ENCODE peak calls at places on chromosomes 12 and 14, in four cellular contexts. O, I, G and Q are unnamed samples.

GRCh38 chr12:6469609-6470374 is 685 bp downstream of the VAMP1 start:
- DNase-seq in O (no peak), I (peak), G (no peak), Q (no peak)

GRCh38 chr12:129903956-129904769 is at the start of gene TMEM132D:
- DNase-seq in G (no peak), I (no peak), O (no peak), Q (no peak)

GRCh38 chr12:108828774-108829173 is 28.6 kb downstream of the SSH1 start:
- DNase-seq in O (no peak), I (no peak), G (no peak), Q (no peak)

GRCh38 chr14:98290596-98290995 is 981.4 kb downstream of the BCL11B start:
- DNase-seq in O (no peak), I (no peak), G (no peak), Q (no peak)

GRCh38 chr14:91167380-91167770 is 53.5 kb downstream of the DGLUCY start:
- DNase-seq in I (no peak), G (no peak), O (no peak), Q (no peak)

GRCh38 chr14:99653618-99654017 is 8.7 kb downstream of the HHIPL1 start:
- DNase-seq in G (no peak), I (no peak), O (no peak), Q (no peak)

GRCh38 chr12:58066296-58066695 is 124.9 kb downstream of the ATP23 start:
- DNase-seq in I (no peak), O (no peak), G (no peak), Q (no peak)

GRCh38 chr12:115313929-115314328 is 630.0 kb upstream of the TBX3 start:
- DNase-seq in O (no peak), I (no peak), G (no peak), Q (no peak)

GRCh38 chr14:48563465-48563864 is 888.1 kb upstream of the MDGA2 start:
- DNase-seq in I (no peak), O (no peak), G (no peak), Q (no peak)

GRCh38 chr14:55448146-55448614 is 7.8 kb upstream of the TBPL2 start:
- DNase-seq in G (no peak), O (peak), I (peak), Q (no peak)

GRCh38 chr12:79455314-79455713 is 235.4 kb downstream of the PAWR start:
- DNase-seq in O (peak), I (no peak), G (no peak), Q (no peak)

GRCh38 chr12:53954694-53955035 is at the start of gene HOXC12:
- DNase-seq in I (no peak), G (no peak), O (no peak), Q (no peak)

GRCh38 chr14:96056509-96057422 is 17.6 kb downstream of the C14orf132 start:
- DNase-seq in O (no peak), I (no peak), G (no peak), Q (no peak)

GRCh38 chr12:79454338-79454777 is 236.4 kb downstream of the PAWR start:
- DNase-seq in I (no peak), O (peak), G (no peak), Q (no peak)

GRCh38 chr14:68231832-68232642 is 412.5 kb downstream of the RAD51B start:
- DNase-seq in G (no peak), I (no peak), O (no peak), Q (no peak)
- H3K27ac ChIP-seq in G (no peak), I (peak), O (peak), Q (no peak)

GRCh38 chr14:58082491-58083098 is 69.4 kb downstream of the ARMH4 start:
- DNase-seq in G (no peak), O (no peak), I (peak), Q (no peak)
- H3K27ac ChIP-seq in G (no peak), O (peak), I (peak), Q (no peak)

GRCh38 chr14:105091335-105092123 is 26.3 kb upstream of the GPR132 start:
- DNase-seq in I (peak), O (peak), G (no peak), Q (no peak)

GRCh38 chr14:105093426-105094192 is 28.4 kb upstream of the GPR132 start:
- DNase-seq in O (peak), I (peak), G (peak), Q (peak)

GRCh38 chr14:105094193-105094907 is 29.1 kb upstream of the GPR132 start:
- DNase-seq in O (peak), I (peak), G (no peak), Q (no peak)

GRCh38 chr14:105092124-105092911 is 27.1 kb upstream of the GPR132 start:
- DNase-seq in I (peak), O (peak), G (no peak), Q (no peak)

DNA sequence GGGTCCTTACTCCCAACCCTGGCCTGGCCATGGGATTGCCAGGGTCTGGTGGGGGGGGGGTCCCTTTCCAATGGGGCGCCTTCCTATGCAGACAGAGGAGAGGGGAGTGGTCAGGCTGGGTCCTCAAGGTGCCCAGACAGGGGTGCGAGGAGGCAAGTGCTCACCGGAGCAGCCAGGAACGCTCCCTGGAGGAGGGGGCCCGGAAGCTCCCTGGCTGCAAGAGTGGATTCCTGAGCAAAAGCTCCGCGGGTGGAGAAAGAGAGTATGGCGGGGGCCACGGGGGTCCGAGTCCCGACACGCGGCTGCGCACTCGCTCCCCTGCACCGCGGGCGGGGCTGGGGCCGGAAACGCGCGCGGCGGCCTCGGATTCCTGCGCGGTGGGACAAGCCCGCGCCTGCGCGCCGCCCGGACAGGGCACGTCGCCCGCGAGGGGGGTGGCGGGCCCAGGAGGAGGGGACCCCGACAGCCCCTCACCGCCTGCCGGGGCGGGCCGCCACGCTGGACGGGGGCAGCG is 27.7 kb upstream of the GPR132 start:
- DNase-seq in I (peak), O (peak), G (peak), Q (no peak)
- H3K27ac ChIP-seq in I (peak), O (peak), G (peak), Q (no peak)

DNA sequence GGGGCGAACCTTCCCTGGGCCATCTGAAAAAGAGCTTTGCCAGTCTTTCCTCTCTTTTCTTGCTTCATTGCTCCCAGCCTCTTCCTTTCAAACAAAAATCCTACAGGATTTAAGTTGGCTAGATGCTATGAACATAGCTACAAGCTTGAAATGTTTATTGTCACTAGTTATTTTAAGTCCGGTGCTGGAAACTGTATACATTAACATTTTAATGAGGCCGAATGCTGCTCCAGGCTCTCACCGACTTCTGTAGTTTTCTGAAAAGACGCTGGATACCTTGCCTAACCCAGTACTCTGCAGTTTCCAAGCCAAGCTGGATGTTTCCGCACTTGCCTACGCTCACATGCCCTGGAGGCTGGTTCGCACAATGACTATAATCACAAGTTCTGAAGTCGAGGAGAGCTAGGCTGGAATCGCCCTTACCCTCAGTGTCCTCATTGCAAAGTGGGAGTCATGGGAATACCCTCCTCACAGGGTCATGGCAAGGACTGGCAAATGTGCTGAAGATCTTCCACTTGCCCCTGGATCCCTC is 39.1 kb downstream of the LTBP2 start:
- DNase-seq in G (no peak), I (no peak), O (no peak), Q (no peak)
- H3K27ac ChIP-seq in G (no peak), I (peak), O (peak), Q (no peak)

DNA sequence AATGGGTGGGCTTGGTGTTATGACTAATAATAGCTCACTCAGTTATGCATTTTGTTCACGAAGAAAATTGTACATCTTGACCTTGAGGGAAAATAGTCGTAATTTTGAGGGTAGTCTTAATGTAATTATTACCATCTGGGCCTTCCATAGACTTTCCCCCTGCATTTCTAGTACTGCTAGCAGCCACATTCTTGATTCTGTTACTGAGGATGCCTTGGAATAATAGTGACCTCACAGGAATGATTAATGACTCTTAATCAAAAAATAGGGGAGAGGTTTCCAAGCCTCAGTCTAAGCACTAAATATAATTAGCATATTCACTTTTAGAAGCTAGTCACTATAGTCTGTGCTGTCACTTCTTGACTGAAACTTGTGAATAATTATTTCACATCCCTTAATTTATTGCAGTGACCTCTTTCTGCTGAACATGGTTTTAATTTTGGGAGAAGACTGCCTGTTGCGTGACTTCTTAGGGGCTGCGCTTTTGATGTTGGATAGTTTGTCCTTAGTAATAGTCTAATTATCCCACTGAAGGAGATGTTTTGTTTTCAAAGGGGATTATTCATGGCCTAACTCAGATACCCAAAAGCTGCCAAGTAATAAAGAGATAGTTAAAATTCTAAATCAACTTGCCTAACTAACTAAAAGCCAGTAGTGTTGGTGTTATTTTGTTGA is 400.5 kb downstream of the ADAMTS20 start:
- DNase-seq in I (no peak), G (no peak), O (peak), Q (no peak)
- H3K27ac ChIP-seq in I (no peak), G (no peak), O (peak), Q (no peak)

GRCh38 chr12:104049278-104050257 is at the start of gene GLT8D2:
- DNase-seq in O (peak), G (no peak), I (peak), Q (no peak)
- H3K27ac ChIP-seq in O (peak), G (no peak), I (peak), Q (no peak)

DNA sequence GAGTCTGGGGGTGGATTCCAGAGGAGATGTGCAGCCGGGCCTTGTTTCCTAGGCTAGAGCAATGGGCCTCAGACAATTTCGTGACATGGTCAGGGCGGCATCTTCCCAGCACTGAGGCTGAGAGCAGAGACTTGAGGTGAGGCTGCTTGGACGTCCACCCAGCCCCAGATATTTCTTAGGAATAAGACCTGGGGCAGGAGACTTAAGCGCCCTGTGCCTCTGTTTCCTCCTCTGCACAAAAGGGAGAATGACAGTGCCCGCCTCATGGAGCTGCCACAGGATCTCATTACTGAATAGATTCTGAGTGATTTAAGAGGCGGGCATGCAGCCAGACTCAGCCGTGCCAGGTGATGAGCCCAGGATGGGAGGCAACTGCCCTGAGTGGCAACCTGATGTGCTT is 297.9 kb upstream of the SFSWAP start:
- DNase-seq in I (no peak), G (no peak), O (no peak), Q (no peak)
- H3K27ac ChIP-seq in I (no peak), G (no peak), O (no peak), Q (no peak)

GRCh38 chr14:22508662-22509035 is 80.4 kb downstream of the DAD1 start:
- DNase-seq in I (no peak), O (no peak), G (no peak), Q (no peak)
- H3K27ac ChIP-seq in I (no peak), O (peak), G (peak), Q (no peak)